ENCODE peak calls at places on chromosome 11, in four cellular contexts. Y is lower lobe of right lung, L is K562, J is MM.1S. S is an unnamed sample.

GRCh38 chr11:96412761-96413381 is 23.1 kb downstream of the JRKL start:
- DNase-seq in J (no peak), Y (no peak), L (no peak), S (no peak)

GRCh38 chr11:65844231-65844872 is 10.6 kb downstream of the SNX32 start:
- DNase-seq in L (no peak), J (no peak), Y (no peak), S (no peak)

GRCh38 chr11:120512727-120513435 is 1.3 kb downstream of the GRIK4 start:
- DNase-seq in Y (peak), L (no peak), J (no peak), S (peak)

GRCh38 chr11:42025404-42025803 is 566.0 kb upstream of the LRRC4C start:
- DNase-seq in Y (no peak), L (no peak), J (no peak), S (no peak)

GRCh38 chr11:118910309-118911112 is 15.2 kb downstream of the BCL9L start:
- DNase-seq in Y (peak), J (no peak), L (peak), S (peak)

GRCh38 chr11:93082900-93083299 is 113.4 kb downstream of the MTNR1B start:
- DNase-seq in J (no peak), L (no peak), Y (no peak), S (no peak)

GRCh38 chr11:92397356-92397755 is 172.7 kb downstream of the FAT3 start:
- DNase-seq in L (no peak), J (no peak), Y (no peak), S (no peak)

GRCh38 chr11:39374963-39375698 is 2084.3 kb downstream of the LRRC4C start:
- DNase-seq in L (peak), Y (no peak), J (peak), S (no peak)

GRCh38 chr11:129458756-129459535 is 83.3 kb downstream of the BARX2 start:
- DNase-seq in L (no peak), J (no peak), Y (no peak), S (no peak)

GRCh38 chr11:64856382-64857227 is 12.2 kb upstream of the CDC42BPG start:
- DNase-seq in L (no peak), Y (peak), J (no peak), S (peak)

GRCh38 chr11:1882265-1883238 is 9.1 kb downstream of the PRR33 start:
- DNase-seq in L (peak), J (peak), Y (peak), S (peak)

GRCh38 chr11:27481992-27482391 is 9.4 kb upstream of the LGR4 start:
- DNase-seq in Y (no peak), L (no peak), J (no peak), S (no peak)

GRCh38 chr11:96169250-96169649 is 173.7 kb downstream of the MAML2 start:
- DNase-seq in L (no peak), Y (no peak), J (no peak), S (no peak)

GRCh38 chr11:28366549-28367341 is 258.6 kb downstream of the METTL15 start:
- DNase-seq in J (no peak), Y (no peak), L (no peak), S (no peak)

GRCh38 chr11:116990061-116990473 is 108.2 kb downstream of the SIK3 start:
- DNase-seq in L (no peak), Y (no peak), J (no peak), S (no peak)

GRCh38 chr11:119448380-119448779 is 25.4 kb upstream of the THY1 start:
- DNase-seq in L (no peak), Y (no peak), J (no peak), S (no peak)

GRCh38 chr11:118917488-118918127 is 8.1 kb downstream of the BCL9L start:
- DNase-seq in L (no peak), J (no peak), Y (peak), S (no peak)

GRCh38 chr11:47768090-47768620 is 1.0 kb upstream of the FNBP4 start:
- DNase-seq in L (peak), J (peak), Y (peak), S (no peak)

GRCh38 chr11:119885067-119885466 is 156.1 kb upstream of the NECTIN1 start:
- DNase-seq in Y (no peak), L (no peak), J (no peak), S (no peak)

GRCh38 chr11:23311986-23312940 is 452.0 kb upstream of the CCDC179 start:
- DNase-seq in J (no peak), Y (no peak), L (no peak), S (no peak)

GRCh38 chr11:109486129-109486528 is 64.1 kb downstream of the C11orf87 start:
- DNase-seq in J (no peak), Y (no peak), L (no peak), S (no peak)

GRCh38 chr11:64694821-64695365 is 28.1 kb downstream of the NRXN2 start:
- DNase-seq in Y (no peak), L (no peak), J (no peak), S (no peak)

GRCh38 chr11:115301029-115301428 is 203.2 kb downstream of the CADM1 start:
- DNase-seq in L (no peak), Y (no peak), J (no peak), S (no peak)

GRCh38 chr11:115306703-115307102 is 197.5 kb downstream of the CADM1 start:
- DNase-seq in Y (no peak), J (no peak), L (no peak), S (no peak)

GRCh38 chr11:115304774-115305472 is 199.3 kb downstream of the CADM1 start:
- DNase-seq in Y (no peak), L (no peak), J (no peak), S (no peak)

GRCh38 chr11:115303929-115304328 is 200.3 kb downstream of the CADM1 start:
- DNase-seq in L (no peak), Y (no peak), J (no peak), S (no peak)

DNA sequence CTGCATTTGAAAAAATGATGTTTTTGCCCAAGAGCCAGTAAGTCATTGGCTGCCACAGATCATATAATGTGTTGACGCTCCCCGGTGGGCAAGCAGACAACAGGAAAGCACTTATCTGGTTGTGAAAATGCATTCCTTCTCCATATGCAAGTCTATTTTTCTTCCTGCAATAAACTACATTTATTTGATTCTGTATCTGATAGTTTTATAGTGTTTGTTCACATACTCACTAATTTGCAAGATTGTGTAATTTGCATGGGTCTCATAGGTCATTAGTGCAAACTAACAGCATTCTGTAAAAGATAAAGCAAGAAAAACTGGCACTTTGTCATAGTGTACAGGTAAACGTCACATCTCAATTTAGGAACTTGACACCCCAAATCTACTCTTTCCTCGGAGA is 200.9 kb downstream of the CADM1 start:
- DNase-seq in Y (no peak), L (no peak), J (no peak), S (no peak)
- TF ChIP-seq CTCF in Y (no peak), L (no peak), J (no peak), S (no peak)

GRCh38 chr11:63427971-63428508 is 58.5 kb downstream of the SLC22A9 start:
- DNase-seq in L (no peak), Y (no peak), J (no peak), S (no peak)
- TF ChIP-seq CTCF in L (no peak), Y (no peak), J (no peak), S (no peak)

GRCh38 chr11:86274503-86274902 is 27.5 kb upstream of the HIKESHI start:
- DNase-seq in L (no peak), Y (no peak), J (no peak), S (no peak)
- TF ChIP-seq CTCF in L (peak), Y (no peak), J (peak), S (peak)

GRCh38 chr11:32333335-32333991 is 101.9 kb downstream of the WT1 start:
- DNase-seq in J (no peak), Y (peak), L (no peak), S (peak)
- TF ChIP-seq CTCF in J (no peak), Y (peak), L (no peak), S (peak)

GRCh38 chr11:43934359-43935130 is 7.9 kb upstream of the C11orf96 start:
- DNase-seq in J (no peak), L (no peak), Y (no peak), S (no peak)

GRCh38 chr11:43933226-43933607 is 9.2 kb upstream of the C11orf96 start:
- DNase-seq in L (no peak), Y (no peak), J (no peak), S (no peak)

GRCh38 chr11:43930868-43931716 is 11.3 kb upstream of the C11orf96 start:
- DNase-seq in J (peak), L (no peak), Y (no peak), S (no peak)

GRCh38 chr11:43933608-43934358 is 8.7 kb upstream of the C11orf96 start:
- DNase-seq in J (no peak), Y (no peak), L (no peak), S (no peak)

DNA sequence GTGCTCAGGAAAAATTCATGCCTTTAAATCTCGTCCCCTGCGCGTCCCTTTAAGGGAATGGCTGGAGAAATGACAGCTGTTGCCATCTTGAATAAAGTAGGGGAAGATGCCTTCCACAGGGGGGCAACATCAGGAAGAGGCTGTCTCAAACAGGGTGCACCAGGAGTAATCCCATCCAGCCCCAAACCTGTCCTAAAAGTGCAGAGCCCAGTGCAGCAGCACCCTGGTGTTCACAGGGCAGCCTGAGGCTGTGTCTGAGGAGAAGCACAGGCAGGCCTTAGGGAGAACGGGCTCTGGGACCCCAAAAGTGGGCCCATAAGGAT is 10.8 kb upstream of the C11orf96 start:
- DNase-seq in Y (no peak), L (no peak), J (no peak), S (no peak)
- TF ChIP-seq CTCF in Y (no peak), L (no peak), J (no peak), S (peak)

DNA sequence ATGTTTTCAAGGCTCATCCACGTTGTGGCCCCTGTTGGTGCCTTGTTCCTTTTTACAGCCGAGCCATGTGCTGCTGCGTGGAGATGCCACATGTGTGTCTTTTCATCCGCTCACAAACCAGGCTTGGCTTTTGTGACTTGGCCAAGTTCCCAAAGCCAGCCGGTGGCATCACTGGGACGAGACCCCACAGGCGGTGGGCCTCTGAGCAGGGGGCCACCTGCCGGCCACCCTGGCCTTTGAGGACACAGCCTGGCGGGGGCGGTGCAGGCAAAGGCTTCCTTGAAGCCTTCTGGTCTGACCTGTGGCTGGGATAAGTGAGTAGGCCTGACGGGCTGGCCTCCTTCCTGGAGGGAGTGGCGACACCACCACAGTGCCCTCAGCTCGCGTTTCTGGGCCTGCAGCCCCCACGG is 10.6 kb downstream of the GRK2 start:
- DNase-seq in L (peak), Y (peak), J (peak), S (peak)
- TF ChIP-seq CTCF in L (peak), Y (peak), J (peak), S (no peak)

GRCh38 chr11:135037828-135038227 is 625.8 kb upstream of the B3GAT1 start:
- DNase-seq in Y (no peak), J (no peak), L (no peak), S (no peak)

GRCh38 chr11:135036488-135037297 is 624.7 kb upstream of the B3GAT1 start:
- DNase-seq in Y (no peak), J (no peak), L (no peak), S (no peak)

GRCh38 chr11:135035282-135035681 is 623.2 kb upstream of the B3GAT1 start:
- DNase-seq in J (no peak), Y (no peak), L (no peak), S (no peak)

GRCh38 chr11:135033545-135033944 is 621.5 kb upstream of the B3GAT1 start:
- DNase-seq in L (no peak), J (no peak), Y (no peak), S (no peak)
- TF ChIP-seq CTCF in L (peak), J (no peak), Y (peak), S (peak)

GRCh38 chr11:11390068-11390775 is 37.2 kb upstream of the CSNK2A3 start:
- DNase-seq in L (no peak), Y (no peak), J (no peak), S (no peak)
- TF ChIP-seq CTCF in L (no peak), Y (no peak), J (no peak), S (no peak)

S was measured in chondrocyte.